ENCODE peak calls at places on chromosomes 11 and 22, in five cellular contexts. U is dorsolateral prefrontal cortex, W is kidney epithelial cell, I is colonic mucosa, B is astrocyte of the cerebellum. V is an unnamed sample.

GRCh38 chr11:20474176-20474950 is 86.8 kb downstream of the PRMT3 start:
- DNase-seq in I (no peak), B (no peak), W (no peak), U (no peak), V (no peak)

GRCh38 chr11:4539603-4540219 is 5.3 kb upstream of the OR52M1 start:
- DNase-seq in B (no peak), I (peak; percentile 57), U (peak; percentile 44), W (no peak), V (peak; percentile 39)

GRCh38 chr11:64230209-64230984 is at the start of gene DNAJC4:
- DNase-seq in W (peak; percentile 70), U (peak; percentile 92), B (peak; percentile 74), I (peak; percentile 96), V (peak; percentile 93)

GRCh38 chr11:121936781-121937447 is 179.1 kb downstream of the BLID start:
- DNase-seq in B (no peak), U (no peak), I (no peak), W (no peak), V (no peak)

GRCh38 chr11:62595124-62595523 is 3.8 kb upstream of the TUT1 start:
- DNase-seq in B (no peak), U (no peak), W (no peak), I (no peak), V (no peak)

GRCh38 chr11:64379160-64379559 is 20.2 kb downstream of the RPS6KA4 start:
- DNase-seq in I (no peak), W (no peak), B (no peak), U (no peak), V (no peak)

GRCh38 chr11:117693344-117693743 is 103.7 kb downstream of the DSCAML1 start:
- DNase-seq in B (no peak), U (no peak), W (no peak), I (no peak), V (no peak)

GRCh38 chr11:46969379-46969778 is 32.8 kb downstream of the CSTPP1 start:
- DNase-seq in W (no peak), U (no peak), B (no peak), I (no peak), V (no peak)

GRCh38 chr11:3808846-3809623 is 675 bp downstream of the PGAP2 start:
- DNase-seq in U (no peak), B (peak; percentile 36), W (no peak), I (peak; percentile 68), V (peak; percentile 65)

GRCh38 chr11:119712459-119713360 is 16.3 kb downstream of the NECTIN1 start:
- DNase-seq in U (no peak), B (no peak), W (no peak), I (no peak), V (no peak)

GRCh38 chr11:5643585-5643984 is 18.8 kb downstream of the TRIM34 start:
- DNase-seq in U (no peak), W (no peak), B (no peak), I (no peak), V (no peak)

GRCh38 chr11:90220391-90220790 is 2.5 kb downstream of the CHORDC1 start:
- DNase-seq in I (no peak), U (no peak), B (peak; percentile 24), W (no peak), V (no peak)

GRCh38 chr11:61111786-61112517 is 9.7 kb downstream of the CD5 start:
- DNase-seq in B (no peak), U (no peak), W (no peak), I (no peak), V (no peak)

GRCh38 chr22:40196628-40197027 is 18.9 kb downstream of the TNRC6B start:
- DNase-seq in I (no peak), U (no peak), W (peak; percentile 87), B (peak; percentile 80), V (no peak)

GRCh38 chr22:47016636-47017035 is 254.2 kb downstream of the TBC1D22A start:
- DNase-seq in U (no peak), I (no peak), W (no peak), B (no peak), V (no peak)

GRCh38 chr11:79291948-79292347 is 148.9 kb downstream of the TENM4 start:
- DNase-seq in B (no peak), W (no peak), U (no peak), I (no peak), V (no peak)

GRCh38 chr22:17753401-17753989 is 20.8 kb downstream of the BID start:
- DNase-seq in B (no peak), W (no peak), I (no peak), U (no peak), V (no peak)

GRCh38 chr22:26648011-26648497 is 9.3 kb upstream of the MIAT start:
- DNase-seq in U (no peak), W (no peak), I (no peak), B (no peak), V (no peak)

GRCh38 chr22:49068861-49069260 is 758.8 kb downstream of the BRD1 start:
- DNase-seq in U (no peak), I (no peak), W (no peak), B (no peak), V (no peak)

GRCh38 chr11:9748361-9748970 is 84.6 kb downstream of the SWAP70 start:
- DNase-seq in B (peak; percentile 55), W (peak; percentile 58), I (peak; percentile 55), U (peak; percentile 64), V (peak; percentile 71)

DNA sequence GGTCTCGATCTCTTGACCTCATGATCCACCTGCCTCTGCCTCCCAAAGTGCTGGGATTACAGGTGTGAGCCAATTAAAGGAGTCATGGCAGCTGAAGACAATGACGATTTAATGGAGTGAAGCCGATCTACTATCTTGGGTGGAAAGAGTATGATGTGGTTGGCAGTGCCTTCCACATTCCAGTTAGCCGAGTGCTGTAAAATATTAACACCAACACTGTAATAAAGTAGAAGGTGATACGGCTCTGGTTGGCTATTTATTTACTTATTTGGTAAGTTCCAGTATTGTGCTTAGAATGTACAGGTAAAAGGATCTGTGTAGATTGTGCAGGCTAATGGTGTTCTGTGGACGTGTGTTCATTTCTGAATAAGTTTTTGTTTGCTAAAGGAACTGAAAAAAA is 149.6 kb upstream of the MTMR2 start:
- DNase-seq in I (no peak), B (no peak), W (peak; percentile 80), U (no peak), V (no peak)
- H3K4me3 ChIP-seq in I (no peak overlapping the region), B (no peak overlapping the region), W (no peak overlapping the region), U (no peak overlapping the region), V (no peak overlapping the region)

DNA sequence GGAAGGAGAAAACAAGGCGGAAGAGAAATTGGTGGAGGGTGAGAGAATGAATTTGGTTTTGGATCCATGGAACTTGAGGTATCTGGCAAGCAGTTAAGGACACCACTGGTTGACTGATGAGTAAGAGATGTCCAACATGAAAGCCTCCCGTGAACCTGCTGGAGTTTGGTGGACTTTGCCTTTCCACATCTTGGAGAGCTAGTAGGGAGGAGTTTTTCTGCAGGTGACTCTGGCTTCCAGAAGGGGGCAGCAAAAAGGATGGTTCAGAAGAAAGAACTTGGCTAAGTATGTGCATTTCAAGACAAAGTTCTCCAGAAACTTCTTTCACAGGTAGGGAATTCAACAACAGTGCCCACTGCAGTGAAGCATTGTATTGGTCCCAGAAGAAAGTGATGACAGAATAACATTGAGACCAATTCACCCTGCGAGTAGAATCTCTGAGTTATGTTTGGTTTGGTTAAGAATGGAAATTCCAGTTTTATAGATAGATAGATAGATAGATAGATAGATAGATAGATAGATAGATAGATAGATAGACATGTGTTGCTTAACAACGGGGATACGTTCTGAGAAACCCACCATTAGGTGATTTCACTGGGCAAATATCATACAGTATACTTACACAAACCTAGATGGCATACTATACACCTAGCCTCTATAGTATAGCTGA is 28.5 kb downstream of the DCDC1 start:
- DNase-seq in I (peak; percentile 21), W (no peak), U (no peak), B (peak; percentile 2), V (no peak)
- TF ChIP-seq CTCF in I (peak; percentile 38), W (peak; percentile 63), U (peak; percentile 26), B (peak; percentile 60), V (no peak)

DNA sequence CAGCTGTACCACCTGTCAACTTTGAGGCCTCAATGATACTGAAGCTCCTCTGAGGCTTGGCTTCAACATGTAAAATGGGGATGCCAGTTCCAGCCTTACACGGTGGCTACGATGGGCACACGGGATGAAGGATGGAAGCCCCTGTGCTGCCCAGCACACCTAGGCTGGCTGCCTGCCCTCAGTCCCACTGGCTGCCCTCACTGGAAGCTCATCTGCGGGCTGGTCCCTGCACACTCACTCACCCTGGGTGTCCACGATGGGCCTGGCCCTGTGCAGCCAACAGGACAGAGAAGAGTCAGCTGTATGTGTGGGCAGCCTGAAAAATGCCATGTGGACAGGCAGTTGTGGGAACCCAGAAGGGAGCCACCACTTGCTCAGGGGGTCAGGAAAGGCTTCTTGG is 2.2 kb downstream of the YIF1A start:
- DNase-seq in B (no peak), W (no peak), I (no peak), U (no peak), V (no peak)
- H3K4me3 ChIP-seq in B (no peak overlapping the region), W (no peak overlapping the region), I (no peak overlapping the region), U (no peak overlapping the region), V (no peak overlapping the region)

GRCh38 chr11:44634401-44635281 is 69.2 kb downstream of the CD82 start:
- DNase-seq in U (peak; percentile 93), I (no peak), W (peak; percentile 79), B (peak; percentile 19), V (peak; percentile 53)

GRCh38 chr11:44630511-44631210 is 65.2 kb downstream of the CD82 start:
- DNase-seq in W (no peak), U (peak; percentile 18), I (peak; percentile 10), B (no peak), V (peak; percentile 22)

GRCh38 chr11:44631831-44632230 is 66.4 kb downstream of the CD82 start:
- DNase-seq in U (no peak), I (peak; percentile 11), W (no peak), B (no peak), V (peak; percentile 26)

GRCh38 chr11:44632466-44633123 is 67.1 kb downstream of the CD82 start:
- DNase-seq in W (no peak), I (peak; percentile 31), B (no peak), U (peak; percentile 42), V (peak; percentile 29)

DNA sequence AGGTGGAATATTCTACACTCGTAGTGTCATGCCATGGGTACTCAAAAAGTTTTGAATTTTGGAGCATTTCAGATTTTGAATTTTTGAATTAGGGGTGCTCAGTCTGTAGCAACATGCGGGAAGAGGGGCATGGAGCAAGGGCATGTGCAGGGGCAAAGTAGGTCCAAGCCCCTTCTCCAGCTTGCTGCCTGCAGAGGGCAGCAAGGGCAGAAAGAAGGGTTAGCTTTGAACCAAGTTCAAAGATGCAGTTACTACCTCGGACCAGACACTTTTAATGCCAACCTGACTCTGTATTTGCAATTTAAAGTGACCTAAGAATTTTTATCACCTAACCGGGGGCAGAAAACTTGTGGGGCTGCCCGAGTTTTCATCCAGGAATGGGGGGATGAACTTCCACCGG is 68.2 kb downstream of the CD82 start:
- DNase-seq in W (no peak), U (peak; percentile 24), B (no peak), I (no peak), V (peak; percentile 25)
- TF ChIP-seq CTCF in W (peak; percentile 7), U (peak; percentile 42), B (peak; percentile 26), I (no peak), V (no peak)

V was measured in lung.